ENCODE peak calls at places on chromosome 1, in seven cellular contexts. O is amniotic stem cell, N is psoas muscle, S is adrenal gland, M is mesothelial cell of epicardium, P is PC-9, Q is upper lobe of right lung. A is an unnamed sample.
A peak's percentile ranks its signal among the peaks of the same experiment; 100 is the strongest.

GRCh38 chr1:153260473-153260979 is 1.0 kb downstream of the LORICRIN start:
- DNase-seq in O (no peak), N (no peak), S (no peak), M (no peak), P (no peak), Q (no peak), A (no peak)

GRCh38 chr1:31949862-31950261 is 11.7 kb upstream of the PTP4A2 start:
- DNase-seq in O (no peak), N (no peak), S (no peak), M (no peak), P (no peak), Q (no peak), A (no peak)

GRCh38 chr1:185559684-185560310 is 174.4 kb upstream of the HMCN1 start:
- DNase-seq in O (no peak), N (peak; percentile 13), S (peak; percentile 29), M (no peak), P (no peak), Q (peak; percentile 66), A (no peak)

GRCh38 chr1:17682403-17682802 is 72.7 kb upstream of the ACTL8 start:
- DNase-seq in O (no peak), N (no peak), S (no peak), M (no peak), P (no peak), Q (no peak), A (no peak)

GRCh38 chr1:33363470-33363861 is 42.6 kb upstream of the A3GALT2 start:
- DNase-seq in O (no peak), N (no peak), S (no peak), M (no peak), P (no peak), Q (no peak), A (no peak)

GRCh38 chr1:230169454-230170152 is 102.6 kb downstream of the GALNT2 start:
- DNase-seq in O (no peak), N (no peak), S (no peak), M (no peak), P (no peak), Q (no peak), A (no peak)

GRCh38 chr1:64290420-64290819 is 87.0 kb downstream of the UBE2U start:
- DNase-seq in O (no peak), N (no peak), S (no peak), M (no peak), P (no peak), Q (no peak), A (no peak)

GRCh38 chr1:37764888-37765441 is at the start of gene EPHA10:
- DNase-seq in O (no peak), N (no peak), S (no peak), M (no peak), P (no peak), Q (no peak), A (no peak)

GRCh38 chr1:57512386-57512785 is 88.5 kb upstream of the DAB1 start:
- DNase-seq in O (no peak), N (no peak), S (no peak), M (no peak), P (no peak), Q (no peak), A (no peak)

GRCh38 chr1:214717323-214717722 is 114.3 kb downstream of the CENPF start:
- DNase-seq in O (no peak), N (no peak), S (no peak), M (no peak), P (no peak), Q (no peak), A (no peak)

GRCh38 chr1:154141240-154141639 is 13.6 kb downstream of the NUP210L start:
- DNase-seq in O (no peak), N (no peak), S (no peak), M (no peak), P (no peak), Q (no peak), A (no peak)

GRCh38 chr1:166488327-166488726 is 321.5 kb upstream of the FAM78B start:
- DNase-seq in O (no peak), N (no peak), S (no peak), M (no peak), P (no peak), Q (no peak), A (no peak)

GRCh38 chr1:24635195-24635843 is 7.8 kb upstream of the SRRM1 start:
- DNase-seq in O (peak; percentile 75), N (no peak), S (no peak), M (no peak), P (peak; percentile 46), Q (no peak), A (no peak)

GRCh38 chr1:160779662-160780397 is 16.1 kb upstream of the LY9 start:
- DNase-seq in O (no peak), N (no peak), S (no peak), M (no peak), P (no peak), Q (no peak), A (no peak)

GRCh38 chr1:156900019-156900718 is 6.7 kb downstream of the PEAR1 start:
- DNase-seq in O (no peak), N (no peak), S (no peak), M (no peak), P (no peak), Q (no peak), A (no peak)

GRCh38 chr1:205244383-205244782 is 16.6 kb downstream of the TMCC2 start:
- DNase-seq in O (no peak), N (no peak), S (no peak), M (no peak), P (no peak), Q (peak; percentile 8), A (no peak)

GRCh38 chr1:156076609-156077429 is 5.4 kb downstream of the MEX3A start:
- DNase-seq in O (no peak), N (peak; percentile 64), S (no peak), M (no peak), P (no peak), Q (peak; percentile 74), A (no peak)

GRCh38 chr1:2555634-2556276 is 416 bp upstream of the TNFRSF14 start:
- DNase-seq in O (no peak), N (peak; percentile 82), S (peak; percentile 91), M (no peak), P (no peak), Q (peak; percentile 94), A (no peak)

GRCh38 chr1:196063307-196063706 is 544.9 kb downstream of the KCNT2 start:
- DNase-seq in O (no peak), N (no peak), S (no peak), M (no peak), P (no peak), Q (no peak), A (no peak)

GRCh38 chr1:10384219-10384618 is 14.6 kb upstream of the PGD start:
- DNase-seq in O (no peak), N (no peak), S (no peak), M (no peak), P (no peak), Q (no peak), A (no peak)

GRCh38 chr1:188958461-188959115 is 1519.1 kb downstream of the BRINP3 start:
- DNase-seq in O (no peak), N (no peak), S (no peak), M (no peak), P (no peak), Q (no peak), A (no peak)

GRCh38 chr1:223720987-223721591 is 8.8 kb downstream of the CAPN2 start:
- DNase-seq in O (peak; percentile 56), N (no peak), S (no peak), M (no peak), P (peak; percentile 99), Q (no peak), A (no peak)

GRCh38 chr1:213767683-213768082 is 220.1 kb upstream of the PROX1 start:
- DNase-seq in O (no peak), N (no peak), S (no peak), M (no peak), P (no peak), Q (no peak), A (no peak)

GRCh38 chr1:94037392-94038229 is 83.3 kb downstream of the ABCA4 start:
- DNase-seq in O (no peak), N (no peak), S (no peak), M (no peak), P (peak; percentile 71), Q (no peak), A (no peak)

GRCh38 chr1:84997667-84998600 is 1.0 kb upstream of the MCOLN2 start:
- DNase-seq in O (no peak), N (no peak), S (peak; percentile 29), M (no peak), P (no peak), Q (no peak), A (no peak)

GRCh38 chr1:193019442-193020026 is 39.6 kb downstream of the UCHL5 start:
- DNase-seq in O (peak; percentile 59), N (no peak), S (no peak), M (no peak), P (peak; percentile 47), Q (no peak), A (no peak)

GRCh38 chr1:61284226-61284854 is 202.0 kb downstream of the NFIA start:
- DNase-seq in O (no peak), N (no peak), S (no peak), M (no peak), P (no peak), Q (no peak), A (no peak)

GRCh38 chr1:183954496-183954895 is 83.0 kb downstream of the COLGALT2 start:
- DNase-seq in O (no peak), N (no peak), S (no peak), M (no peak), P (no peak), Q (no peak), A (no peak)

GRCh38 chr1:15409400-15410222 is at the start of gene EFHD2:
- DNase-seq in O (peak; percentile 51), N (peak; percentile 84), S (peak; percentile 87), M (peak; percentile 76), P (peak; percentile 42), Q (peak; percentile 94), A (peak; percentile 60)

GRCh38 chr1:85214654-85215053 is 13.8 kb upstream of the SYDE2 start:
- DNase-seq in O (no peak), N (no peak), S (no peak), M (no peak), P (peak; percentile 75), Q (no peak), A (no peak)

GRCh38 chr1:49036700-49037099 is 260.0 kb upstream of the BEND5 start:
- DNase-seq in O (no peak), N (no peak), S (no peak), M (no peak), P (no peak), Q (no peak), A (no peak)

GRCh38 chr1:84856871-84857270 is 36.1 kb downstream of the LPAR3 start:
- DNase-seq in O (no peak), N (no peak), S (no peak), M (no peak), P (no peak), Q (no peak), A (no peak)

GRCh38 chr1:20558180-20558579 is 5.8 kb downstream of the FAM43B start:
- DNase-seq in O (no peak), N (no peak), S (no peak), M (no peak), P (no peak), Q (no peak), A (no peak)

GRCh38 chr1:18555036-18555435 is 74.3 kb downstream of the KLHDC7A start:
- DNase-seq in O (no peak), N (no peak), S (no peak), M (no peak), P (no peak), Q (no peak), A (no peak)